ENCODE peak calls at places on chromosomes 3 and 15, in five cellular contexts. J, W, F, Y and S are unnamed samples.

GRCh38 chr3:48693826-48694225 is 8.1 kb upstream of the NCKIPSD start:
- DNase-seq in J (no peak), W (no peak), F (no peak), Y (no peak), S (no peak)

GRCh38 chr15:35309886-35310285 is 224.8 kb upstream of the NANOGP8 start:
- DNase-seq in J (no peak), W (no peak), F (no peak), Y (no peak), S (peak; percentile 26)

GRCh38 chr15:85878866-85879265 is 84.1 kb upstream of the KLHL25 start:
- DNase-seq in J (peak; percentile 7), W (no peak), F (no peak), Y (no peak), S (peak; percentile 15)

GRCh38 chr3:124631727-124632126 is 98.5 kb upstream of the UMPS start:
- DNase-seq in J (no peak), W (no peak), F (no peak), Y (no peak), S (no peak)

GRCh38 chr3:136380530-136380929 is 130.4 kb downstream of the PCCB start:
- DNase-seq in J (no peak), W (no peak), F (no peak), Y (no peak), S (no peak)

GRCh38 chr3:183502782-183503181 is 52.7 kb downstream of the KLHL6 start:
- DNase-seq in J (peak; percentile 50), W (no peak), F (no peak), Y (no peak), S (peak; percentile 36)

GRCh38 chr15:55791576-55792400 is 48.8 kb upstream of the PRTG start:
- DNase-seq in J (peak; percentile 80), W (no peak), F (no peak), Y (no peak), S (peak; percentile 87)

GRCh38 chr3:155605571-155605970 is 139.3 kb downstream of the PLCH1 start:
- DNase-seq in J (no peak), W (no peak), F (no peak), Y (no peak), S (no peak)

GRCh38 chr3:38110314-38111050 is 26.4 kb downstream of the ACAA1 start:
- DNase-seq in J (no peak), W (no peak), F (no peak), Y (no peak), S (no peak)

GRCh38 chr3:104032283-104032682 is 1334.4 kb upstream of the ALCAM start:
- DNase-seq in J (peak; percentile 2), W (peak; percentile 55), F (peak; percentile 35), Y (no peak), S (peak; percentile 21)

GRCh38 chr3:150062492-150062891 is 91.8 kb upstream of the PFN2 start:
- DNase-seq in J (peak; percentile 71), W (no peak), F (no peak), Y (no peak), S (peak; percentile 73)

GRCh38 chr3:121883507-121883906 is 10.7 kb upstream of the SLC15A2 start:
- DNase-seq in J (peak; percentile 54), W (peak; percentile 68), F (no peak), Y (no peak), S (no peak)

GRCh38 chr3:134359121-134360010 is 14.9 kb downstream of the AMOTL2 start:
- DNase-seq in J (no peak), W (no peak), F (no peak), Y (no peak), S (peak; percentile 18)

GRCh38 chr15:90807687-90808086 is 60.7 kb upstream of the FURIN start:
- DNase-seq in J (no peak), W (no peak), F (no peak), Y (no peak), S (peak; percentile 56)

GRCh38 chr15:79953951-79954444 is 17.0 kb downstream of the BCL2A1 start:
- DNase-seq in J (no peak), W (no peak), F (no peak), Y (no peak), S (no peak)

GRCh38 chr3:69200384-69201068 is 78.1 kb upstream of the LMOD3 start:
- DNase-seq in J (peak; percentile 65), W (peak; percentile 62), F (no peak), Y (no peak), S (peak; percentile 38)

GRCh38 chr15:65400760-65401606 is 21.8 kb downstream of the IGDCC4 start:
- DNase-seq in J (peak; percentile 72), W (peak; percentile 97), F (no peak), Y (peak; percentile 93), S (peak; percentile 89)

GRCh38 chr3:9397911-9398714 is 698 bp downstream of the SETD5 start:
- DNase-seq in J (peak; percentile 41), W (peak; percentile 63), F (no peak), Y (no peak), S (peak; percentile 67)

GRCh38 chr3:142888484-142889262 is at the start of gene PCOLCE2:
- DNase-seq in J (no peak), W (peak; percentile 64), F (no peak), Y (peak; percentile 78), S (peak; percentile 70)

GRCh38 chr3:149128856-149129255 is 582 bp upstream of the HPS3 start:
- DNase-seq in J (peak; percentile 8), W (no peak), F (no peak), Y (no peak), S (no peak)

GRCh38 chr3:11699083-11699427 is 55.3 kb upstream of the VGLL4 start:
- DNase-seq in J (peak; percentile 49), W (no peak), F (no peak), Y (no peak), S (peak; percentile 59)

GRCh38 chr3:99702953-99703352 is 64.6 kb downstream of the COL8A1 start:
- DNase-seq in J (no peak), W (no peak), F (no peak), Y (no peak), S (no peak)

GRCh38 chr3:64049136-64049535 is 25.8 kb upstream of the PSMD6 start:
- DNase-seq in J (peak; percentile 29), W (no peak), F (no peak), Y (no peak), S (peak; percentile 54)

GRCh38 chr15:73988075-73988969 is 3.8 kb downstream of the STOML1 start:
- DNase-seq in J (no peak), W (no peak), F (no peak), Y (no peak), S (peak; percentile 76)

GRCh38 chr15:87707581-87708130 is 548.9 kb downstream of the NTRK3 start:
- DNase-seq in J (peak; percentile 3), W (no peak), F (no peak), Y (no peak), S (peak; percentile 17)

GRCh38 chr3:172749201-172749965 is 1.1 kb upstream of the ECT2 start:
- DNase-seq in J (peak; percentile 95), W (peak; percentile 16), F (peak; percentile 90), Y (no peak), S (peak; percentile 93)

GRCh38 chr3:50617096-50617791 is at the start of gene MAPKAPK3:
- DNase-seq in J (no peak), W (no peak), F (no peak), Y (no peak), S (peak; percentile 55)